ENCODE peak calls at places on chromosomes 7 and 10, in ten cellular contexts. W is HCT116, E is ovary, Y is OCI-LY7, T is endodermal cell, A is suprapubic skin, V is right atrium auricular region, C is A673, K is A549, Q is cardiac muscle cell. F is an unnamed sample. For H3K4me1, the result is how much of the 10 kb centered on the place peaks cover.

GRCh38 chr10:50552771-50553535 is 70.8 kb downstream of the SGMS1 start:
- DNase-seq in W (no peak), E (no peak), Y (peak), T (peak), A (no peak), V (no peak), C (peak), K (no peak), Q (peak), F (peak)

GRCh38 chr7:75914655-75915415 is at the start of gene POR:
- DNase-seq in W (peak), E (peak), Y (peak), T (peak), A (peak), V (peak), C (peak), K (peak), Q (peak), F (peak)

GRCh38 chr7:141915565-141915964 is 634 bp upstream of the OR9A4 start:
- DNase-seq in W (no peak), E (no peak), Y (no peak), T (peak), A (no peak), V (no peak), C (no peak), K (no peak), Q (no peak), F (peak)

GRCh38 chr7:100003711-100004661 is 11.4 kb upstream of the ZKSCAN1 start:
- DNase-seq in W (no peak), E (no peak), Y (no peak), T (peak), A (no peak), V (no peak), C (no peak), K (no peak), Q (no peak), F (peak)

GRCh38 chr7:22569586-22570321 is 69.8 kb upstream of the STEAP1B start:
- DNase-seq in W (no peak), E (no peak), Y (no peak), T (no peak), A (no peak), V (peak), C (peak), K (no peak), Q (peak), F (no peak)

GRCh38 chr7:127893547-127893946 is 137.7 kb downstream of the LRRC4 start:
- DNase-seq in W (no peak), E (no peak), Y (no peak), T (no peak), A (no peak), V (no peak), C (no peak), K (no peak), Q (no peak), F (no peak)

GRCh38 chr7:134758981-134759380 is 20.5 kb upstream of the CALD1 start:
- DNase-seq in W (no peak), E (no peak), Y (no peak), T (no peak), A (no peak), V (no peak), C (no peak), K (no peak), Q (no peak), F (no peak)

GRCh38 chr10:36182059-36182654 is 540.1 kb upstream of the FZD8 start:
- DNase-seq in W (no peak), E (no peak), Y (no peak), T (no peak), A (no peak), V (no peak), C (no peak), K (no peak), Q (peak), F (no peak)

GRCh38 chr10:29691564-29692064 is 56.8 kb upstream of the SVIL start:
- DNase-seq in W (no peak), E (no peak), Y (no peak), T (no peak), A (no peak), V (peak), C (peak), K (no peak), Q (peak), F (peak)

GRCh38 chr10:88800152-88801125 is 2.1 kb upstream of the LIPM start:
- DNase-seq in W (no peak), E (no peak), Y (no peak), T (no peak), A (no peak), V (no peak), C (no peak), K (no peak), Q (peak), F (no peak)

GRCh38 chr7:28483112-28483511 is 70.8 kb downstream of the CREB5 start:
- DNase-seq in W (no peak), E (no peak), Y (no peak), T (no peak), A (no peak), V (no peak), C (no peak), K (no peak), Q (no peak), F (no peak)

GRCh38 chr10:484441-484924 is 205.0 kb downstream of the DIP2C start:
- DNase-seq in W (no peak), E (no peak), Y (peak), T (peak), A (no peak), V (peak), C (peak), K (no peak), Q (peak), F (no peak)

GRCh38 chr7:12590559-12590958 is 20.0 kb downstream of the SCIN start:
- DNase-seq in W (no peak), E (no peak), Y (no peak), T (no peak), A (no peak), V (no peak), C (no peak), K (no peak), Q (no peak), F (no peak)

GRCh38 chr7:148708026-148708685 is 9.5 kb downstream of the CUL1 start:
- DNase-seq in W (no peak), E (no peak), Y (no peak), T (no peak), A (no peak), V (no peak), C (no peak), K (no peak), Q (no peak), F (no peak)

GRCh38 chr10:132143162-132143561 is 43.6 kb upstream of the DPYSL4 start:
- DNase-seq in W (no peak), E (peak), Y (no peak), T (no peak), A (no peak), V (no peak), C (no peak), K (no peak), Q (peak), F (no peak)

GRCh38 chr10:43689618-43689954 is 40.9 kb upstream of the ZNF32 start:
- DNase-seq in W (no peak), E (peak), Y (no peak), T (peak), A (peak), V (peak), C (peak), K (peak), Q (peak), F (peak)

GRCh38 chr7:36943591-36944430 is 219.5 kb upstream of the AOAH start:
- DNase-seq in W (no peak), E (no peak), Y (peak), T (no peak), A (no peak), V (no peak), C (no peak), K (no peak), Q (no peak), F (no peak)
- H3K4me1 ChIP-seq in W (under half), E (under half), Y (under half), T (under half), A (under half), V (under half), C (under half), K (under half), Q (under half), F (under half)

DNA sequence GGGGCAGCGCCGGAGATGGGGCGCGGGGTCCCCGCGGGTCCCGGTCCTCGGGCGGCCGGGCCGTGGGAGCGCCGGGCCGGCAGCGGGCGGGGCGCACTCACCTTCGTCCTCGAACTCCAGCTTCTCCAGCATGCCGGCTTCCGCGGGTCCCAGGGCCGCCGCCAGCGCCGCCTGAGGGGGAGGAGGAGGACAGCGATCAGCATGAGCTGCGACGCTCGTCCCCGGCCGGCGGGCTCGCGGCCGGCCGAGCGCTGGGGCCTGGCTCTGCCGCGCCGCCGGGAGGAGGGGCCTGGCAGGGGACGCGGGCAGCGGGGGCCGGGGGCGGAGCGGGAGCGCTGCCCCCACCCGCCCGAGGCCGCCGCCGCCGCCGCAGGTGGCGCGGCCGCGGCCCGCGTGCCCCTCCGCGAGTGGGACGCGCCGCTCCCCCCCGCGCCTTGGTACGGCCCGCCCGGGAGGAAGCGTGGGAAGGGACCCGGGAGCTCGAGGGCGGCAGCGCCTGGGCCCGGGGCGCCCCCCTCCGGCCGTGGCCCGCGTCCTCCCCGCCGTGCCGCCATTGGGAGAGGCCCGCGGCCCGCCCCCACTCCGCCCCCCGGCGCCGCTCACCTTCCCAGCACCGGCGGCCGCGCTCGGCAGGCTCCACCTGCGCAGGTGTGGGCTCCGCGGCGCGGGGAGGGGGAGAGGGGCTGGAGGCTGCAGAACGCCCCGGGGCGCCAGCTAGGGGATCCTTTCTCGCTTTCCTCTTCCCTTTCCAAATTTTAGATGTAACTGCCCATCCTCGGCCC is 112.5 kb upstream of the RHEB start:
- DNase-seq in W (no peak), E (peak), Y (peak), T (peak), A (no peak), V (peak), C (peak), K (peak), Q (peak), F (peak)
- TF ChIP-seq CTCF in W (no peak), E (peak), Y (peak), T (peak), A (peak), V (peak), C (no peak), K (peak), Q (peak), F (peak)

DNA sequence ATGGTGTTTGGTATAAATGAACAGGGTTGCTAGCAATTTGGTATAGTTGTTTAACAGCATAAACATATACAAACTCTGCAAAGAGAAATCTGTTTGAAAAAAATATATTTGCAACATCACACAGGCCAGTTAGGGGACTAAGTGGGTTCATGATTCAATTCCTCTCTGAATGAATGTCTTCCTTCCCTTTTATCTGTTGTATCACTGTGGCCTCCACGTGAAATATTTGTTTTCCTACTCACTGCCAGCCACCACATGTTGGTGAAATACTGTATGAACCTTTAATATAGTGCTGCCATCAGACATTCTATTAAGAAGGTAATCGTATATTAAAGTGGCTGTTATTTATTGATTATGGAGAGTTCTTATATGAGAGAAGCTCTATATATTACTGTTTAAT is 157.0 kb downstream of the ARID5B start:
- DNase-seq in W (no peak), E (no peak), Y (no peak), T (no peak), A (no peak), V (no peak), C (no peak), K (no peak), Q (no peak), F (no peak)
- H3K4me1 ChIP-seq in W (under half), E (under half), Y (under half), T (under half), A (half or more), V (under half), C (half or more), K (under half), Q (under half), F (half or more)

DNA sequence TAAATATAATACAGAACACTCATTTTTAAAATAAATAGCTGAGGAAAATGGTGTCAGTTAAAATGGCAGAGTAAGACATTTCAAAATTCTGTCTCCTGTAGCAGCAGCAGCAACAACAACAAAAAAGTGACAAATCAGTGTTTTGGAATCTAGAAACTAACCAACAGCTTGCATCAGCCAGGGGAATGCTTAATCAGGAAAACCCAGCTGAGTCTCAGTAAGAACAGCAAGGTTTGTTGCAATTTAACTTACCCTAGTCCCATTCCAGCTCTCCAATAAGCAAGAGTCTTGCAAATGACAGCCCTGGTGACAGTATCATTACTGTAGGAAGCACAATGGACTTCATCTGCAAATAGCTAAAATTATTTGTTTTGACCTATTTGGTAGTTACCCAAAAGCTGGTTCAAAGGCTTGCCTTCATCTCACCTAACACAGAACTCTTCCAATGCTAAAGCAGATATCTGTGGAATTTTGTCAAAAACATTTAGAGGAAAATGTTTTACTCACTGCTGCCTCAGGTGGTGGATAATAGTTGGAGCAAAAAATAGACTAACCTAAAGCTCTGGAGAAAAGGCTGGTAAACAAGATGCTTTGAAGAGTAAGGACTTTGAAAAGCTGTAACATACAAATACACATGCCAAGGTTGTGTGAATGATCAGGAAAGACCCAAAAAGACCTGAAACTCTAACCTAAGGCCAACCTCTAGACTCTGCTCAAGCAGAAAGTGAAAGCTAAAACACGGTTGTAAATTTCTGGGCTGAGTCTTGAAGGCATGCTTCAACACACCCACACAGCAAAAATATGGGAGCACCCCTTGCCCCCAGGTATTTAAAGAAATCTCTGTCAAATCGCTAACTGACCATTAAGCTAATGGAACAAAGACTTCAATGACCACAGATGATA is 9.9 kb upstream of the ARHGAP22 start:
- DNase-seq in W (no peak), E (no peak), Y (no peak), T (peak), A (no peak), V (no peak), C (no peak), K (peak), Q (peak), F (no peak)
- TF ChIP-seq CTCF in W (peak), E (no peak), Y (peak), T (peak), A (no peak), V (peak), C (peak), K (peak), Q (peak), F (no peak)

DNA sequence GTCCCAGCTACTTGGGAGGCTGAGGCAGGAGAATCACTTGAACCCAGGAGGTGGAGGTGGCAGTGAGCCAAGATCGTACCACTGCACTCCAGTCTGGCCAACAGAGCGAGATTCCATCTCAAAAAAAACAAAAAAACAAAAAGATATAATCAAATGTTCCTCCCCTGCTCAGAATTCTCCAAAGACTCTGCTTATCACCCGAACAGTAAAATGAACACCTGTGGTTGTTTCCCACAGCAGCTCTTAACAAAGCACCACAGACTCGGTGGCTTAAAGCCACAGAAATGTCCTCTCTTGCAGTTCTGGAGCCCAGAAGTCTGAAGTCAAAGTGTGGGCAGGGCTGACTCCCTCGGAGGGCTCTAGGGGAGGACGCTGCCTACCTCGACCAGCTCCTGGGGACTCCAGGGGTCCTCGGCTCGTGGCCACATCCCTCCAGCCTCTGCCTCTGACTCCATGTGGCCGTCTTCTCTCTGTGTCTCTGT is 4.1 kb upstream of the INTS1 start:
- DNase-seq in W (no peak), E (no peak), Y (peak), T (no peak), A (no peak), V (no peak), C (no peak), K (no peak), Q (no peak), F (no peak)
- H3K4me1 ChIP-seq in W (half or more), E (under half), Y (half or more), T (under half), A (under half), V (under half), C (under half), K (half or more), Q (under half), F (under half)

GRCh38 chr7:17474724-17475344 is 176.4 kb downstream of the AHR start:
- DNase-seq in W (no peak), E (no peak), Y (no peak), T (peak), A (no peak), V (no peak), C (peak), K (peak), Q (no peak), F (no peak)
- TF ChIP-seq CTCF in W (peak), E (no peak), Y (no peak), T (peak), A (no peak), V (no peak), C (peak), K (no peak), Q (peak), F (no peak)

GRCh38 chr10:44959243-44960097 is at the start of gene RASSF4:
- DNase-seq in W (peak), E (peak), Y (peak), T (peak), A (peak), V (peak), C (peak), K (peak), Q (peak), F (peak)
- H3K4me1 ChIP-seq in W (under half), E (under half), Y (under half), T (under half), A (half or more), V (under half), C (under half), K (under half), Q (half or more), F (under half)

GRCh38 chr10:3018247-3018646 is 49.1 kb upstream of the PFKP start:
- DNase-seq in W (no peak), E (no peak), Y (no peak), T (no peak), A (no peak), V (no peak), C (no peak), K (no peak), Q (no peak), F (no peak)
- TF ChIP-seq CTCF in W (no peak), E (no peak), Y (no peak), T (no peak), A (no peak), V (no peak), C (no peak), K (no peak), Q (no peak), F (no peak)

DNA sequence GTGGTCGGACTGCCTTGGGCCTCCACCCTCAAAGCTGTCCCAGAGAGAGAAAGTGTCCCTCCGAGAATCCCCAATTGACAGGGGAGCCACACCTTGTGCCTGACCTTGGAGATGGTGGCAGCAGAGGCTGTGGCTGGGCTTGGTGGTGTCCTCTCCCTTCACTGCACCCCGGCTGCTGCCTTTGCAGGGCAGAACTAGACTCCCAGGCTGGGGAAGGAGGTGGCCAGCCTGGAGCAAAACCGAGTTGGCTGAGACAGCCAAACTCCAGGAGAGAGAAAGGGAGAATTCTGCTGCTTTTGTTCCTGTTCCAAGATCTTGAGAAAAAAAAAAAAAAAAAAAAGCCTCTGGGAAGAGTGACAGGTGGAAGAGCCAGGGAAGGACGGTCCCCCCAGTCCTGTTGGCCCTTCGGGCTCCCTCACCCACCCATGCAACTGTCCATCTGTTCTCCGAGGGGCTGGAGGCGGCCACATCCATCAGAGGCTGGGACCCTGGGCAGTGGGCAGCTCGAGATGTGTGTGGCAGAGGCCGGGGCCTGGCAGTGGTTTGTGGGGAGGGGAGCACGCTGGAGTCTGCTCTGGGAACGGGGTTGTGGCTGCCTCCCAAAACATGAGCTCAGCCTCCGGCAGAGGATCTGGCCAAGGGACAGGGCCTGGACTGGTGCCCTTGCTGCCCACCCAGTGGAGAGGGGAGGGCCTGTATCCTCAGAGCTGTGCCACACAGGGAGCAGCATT is 35.5 kb downstream of the CLIP2 start:
- DNase-seq in W (no peak), E (no peak), Y (no peak), T (no peak), A (no peak), V (no peak), C (no peak), K (no peak), Q (no peak), F (no peak)
- H3K4me1 ChIP-seq in W (under half), E (under half), Y (under half), T (under half), A (under half), V (under half), C (under half), K (under half), Q (under half), F (under half)

F was measured in hepatocyte.